ENCODE peak calls at places on chromosome 12, in four cellular contexts. T is ovary, S is endothelial cell, N is kidney epithelial cell. F is an unnamed sample.

GRCh38 chr12:53599579-53599978 is 26.6 kb downstream of the ATF7 start:
- DNase-seq in T (no peak), S (no peak), N (no peak), F (no peak)

GRCh38 chr12:128075332-128075731 is 191.6 kb upstream of the TMEM132C start:
- DNase-seq in T (no peak), S (no peak), N (no peak), F (no peak)

GRCh38 chr12:59113831-59114273 is 193.5 kb upstream of the LRIG3 start:
- DNase-seq in T (peak; percentile 75), S (peak; percentile 83), N (peak; percentile 51), F (peak; percentile 33)

GRCh38 chr12:93089805-93090569 is 160.9 kb upstream of the EEA1 start:
- DNase-seq in T (no peak), S (no peak), N (peak; percentile 82), F (peak; percentile 46)

GRCh38 chr12:26402648-26403047 is 207.3 kb downstream of the SSPN start:
- DNase-seq in T (no peak), S (no peak), N (peak; percentile 53), F (no peak)

GRCh38 chr12:110006115-110006514 is 6.9 kb downstream of the ANKRD13A start:
- DNase-seq in T (no peak), S (no peak), N (no peak), F (no peak)

GRCh38 chr12:25959069-25959961 is 833 bp downstream of the RASSF8 start:
- DNase-seq in T (peak; percentile 71), S (peak; percentile 43), N (no peak), F (peak; percentile 52)

GRCh38 chr12:46179693-46180452 is 89.0 kb downstream of the SLC38A1 start:
- DNase-seq in T (no peak), S (no peak), N (no peak), F (no peak)

GRCh38 chr12:79300199-79300568 is 390.6 kb downstream of the PAWR start:
- DNase-seq in T (no peak), S (no peak), N (no peak), F (no peak)

GRCh38 chr12:5264006-5264405 is 167.9 kb upstream of the NTF3 start:
- DNase-seq in T (no peak), S (no peak), N (no peak), F (no peak)

GRCh38 chr12:47080725-47081502 is 1.2 kb upstream of the AMIGO2 start:
- DNase-seq in T (peak; percentile 60), S (peak; percentile 50), N (peak; percentile 76), F (no peak)

GRCh38 chr12:88579941-88580871 is at the start of gene KITLG:
- DNase-seq in T (peak; percentile 85), S (peak; percentile 85), N (no peak), F (no peak)

GRCh38 chr12:15151141-15152091 is 69.8 kb downstream of the RERG start:
- DNase-seq in T (no peak), S (no peak), N (no peak), F (no peak)

GRCh38 chr12:56193025-56193578 is 3.8 kb upstream of the SMARCC2 start:
- DNase-seq in T (peak; percentile 60), S (peak; percentile 77), N (no peak), F (no peak)

GRCh38 chr12:129075451-129076208 is 222.4 kb downstream of the GLT1D1 start:
- DNase-seq in T (no peak), S (no peak), N (no peak), F (no peak)

GRCh38 chr12:23303220-23303619 is 646.2 kb downstream of the SOX5 start:
- DNase-seq in T (no peak), S (no peak), N (no peak), F (no peak)

GRCh38 chr12:90124289-90124688 is 415.7 kb upstream of the ATP2B1 start:
- DNase-seq in T (no peak), S (no peak), N (no peak), F (peak; percentile 23)

GRCh38 chr12:112112423-112113132 is 4.0 kb upstream of the NAA25 start:
- DNase-seq in T (no peak), S (no peak), N (no peak), F (no peak)

GRCh38 chr12:118190266-118190665 is 54.3 kb downstream of the PEBP1 start:
- DNase-seq in T (no peak), S (no peak), N (no peak), F (no peak)

GRCh38 chr12:20024194-20024593 is 344.1 kb upstream of the PDE3A start:
- DNase-seq in T (no peak), S (no peak), N (no peak), F (peak; percentile 13)

GRCh38 chr12:104063712-104064030 is 660 bp upstream of the HCFC2 start:
- DNase-seq in T (no peak), S (peak; percentile 22), N (no peak), F (no peak)

GRCh38 chr12:12439636-12440035 is 82.8 kb downstream of the BORCS5 start:
- DNase-seq in T (no peak), S (no peak), N (no peak), F (no peak)

GRCh38 chr12:8033153-8034044 is 883 bp downstream of the FOXJ2 start:
- DNase-seq in T (peak; percentile 81), S (peak; percentile 42), N (no peak), F (no peak)

GRCh38 chr12:120264086-120264485 is 1.4 kb downstream of the PXN start:
- DNase-seq in T (no peak), S (no peak), N (no peak), F (no peak)

GRCh38 chr12:120264511-120265202 is 873 bp downstream of the PXN start:
- DNase-seq in T (no peak), S (no peak), N (no peak), F (no peak)

GRCh38 chr12:120266180-120266535 is 628 bp upstream of the PXN start:
- DNase-seq in T (no peak), S (no peak), N (no peak), F (no peak)

GRCh38 chr12:120265203-120265482 is 387 bp downstream of the PXN start:
- DNase-seq in T (no peak), S (no peak), N (no peak), F (no peak)

GRCh38 chr12:120265483-120266179 is at the start of gene PXN:
- DNase-seq in T (peak; percentile 92), S (peak; percentile 97), N (no peak), F (no peak)
- TF ChIP-seq CTCF in T (peak; percentile 85), S (peak; percentile 85), N (peak; percentile 58), F (peak; percentile 59)

GRCh38 chr12:132413931-132414588 is 75.9 kb upstream of the FBRSL1 start:
- DNase-seq in T (no peak), S (peak; percentile 73), N (no peak), F (no peak)
- TF ChIP-seq CTCF in T (peak; percentile 6), S (peak; percentile 61), N (peak; percentile 81), F (peak; percentile 63)

GRCh38 chr12:125424909-125425308 is 359.7 kb downstream of the AACS start:
- DNase-seq in T (no peak), S (no peak), N (no peak), F (no peak)
- TF ChIP-seq CTCF in T (no peak), S (no peak), N (no peak), F (no peak)

GRCh38 chr12:4107436-4107878 is 166.1 kb upstream of the CCND2 start:
- DNase-seq in T (no peak), S (peak; percentile 50), N (no peak), F (no peak)
- TF ChIP-seq CTCF in T (no peak), S (peak; percentile 59), N (peak; percentile 50), F (peak; percentile 65)

GRCh38 chr12:40325349-40325960 is 100.7 kb downstream of the LRRK2 start:
- DNase-seq in T (no peak), S (peak; percentile 15), N (no peak), F (no peak)
- TF ChIP-seq CTCF in T (no peak), S (peak; percentile 39), N (peak; percentile 57), F (peak; percentile 62)